ENCODE peak calls at places on chromosomes 7 and 10, in five cellular contexts. B, Z, W, O and R are unnamed samples.
A peak's percentile ranks its signal among the peaks of the same experiment; 100 is the strongest.

GRCh38 chr7:95907337-95907736 is 135.0 kb downstream of the DYNC1I1 start:
- DNase-seq in O (no peak), W (no peak), Z (no peak), B (no peak), R (no peak)

GRCh38 chr10:101124933-101125332 is 6.2 kb upstream of the TLX1 start:
- DNase-seq in B (no peak), Z (no peak), O (no peak), W (no peak), R (no peak)

GRCh38 chr7:90560730-90561129 is 35.4 kb upstream of the CDK14 start:
- DNase-seq in Z (no peak), O (peak; percentile 61), W (no peak), B (no peak), R (no peak)

GRCh38 chr10:103835121-103836045 is 20.0 kb downstream of the SH3PXD2A start:
- DNase-seq in Z (peak; percentile 57), O (peak; percentile 95), W (peak; percentile 87), B (peak; percentile 56), R (no peak)

GRCh38 chr10:118968482-118968881 is 61.0 kb upstream of the NANOS1 start:
- DNase-seq in B (no peak), Z (no peak), W (no peak), O (no peak), R (no peak)

GRCh38 chr7:128041203-128041602 is 10.0 kb upstream of the LRRC4 start:
- DNase-seq in O (peak; percentile 77), W (peak; percentile 76), B (no peak), Z (no peak), R (no peak)

GRCh38 chr10:11088709-11089108 is 71.0 kb downstream of the CELF2 start:
- DNase-seq in B (no peak), Z (no peak), O (no peak), W (no peak), R (no peak)

GRCh38 chr7:68963547-68963946 is 634.7 kb upstream of the AUTS2 start:
- DNase-seq in Z (no peak), W (peak; percentile 10), B (no peak), O (peak; percentile 71), R (no peak)

GRCh38 chr7:142349670-142350405 is 92.0 kb upstream of the PRSS58 start:
- DNase-seq in O (no peak), Z (no peak), W (no peak), B (no peak), R (no peak)

GRCh38 chr7:148400101-148400500 is 190.5 kb upstream of the C7orf33 start:
- DNase-seq in B (no peak), W (no peak), O (no peak), Z (no peak), R (no peak)

GRCh38 chr7:12322903-12323300 is 80.8 kb downstream of the VWDE start:
- DNase-seq in B (no peak), O (no peak), W (no peak), Z (no peak), R (peak; percentile 44)

GRCh38 chr7:40847921-40848320 is 713.1 kb downstream of the SUGCT start:
- DNase-seq in O (no peak), W (no peak), B (no peak), Z (no peak), R (no peak)

GRCh38 chr7:70354409-70355169 is 756.3 kb downstream of the AUTS2 start:
- DNase-seq in Z (no peak), O (no peak), B (no peak), W (no peak), R (no peak)
- H3K4me3 ChIP-seq in Z (no peak overlapping the region), O (no peak overlapping the region), B (no peak overlapping the region), W (no peak overlapping the region), R (no peak overlapping the region)

GRCh38 chr7:138515001-138515528 is 55.0 kb downstream of the TRIM24 start:
- DNase-seq in W (no peak), Z (no peak), O (no peak), B (peak; percentile 22), R (no peak)
- TF ChIP-seq CTCF in W (no peak), Z (no peak), O (no peak), B (no peak), R (no peak)

GRCh38 chr7:115816318-115816974 is 214.1 kb downstream of the TFEC start:
- DNase-seq in W (no peak), Z (no peak), O (no peak), B (no peak), R (no peak)

GRCh38 chr7:115812796-115813195 is 217.8 kb downstream of the TFEC start:
- DNase-seq in W (no peak), B (no peak), Z (no peak), O (no peak), R (no peak)
- H3K4me3 ChIP-seq in W (no peak overlapping the region), B (no peak overlapping the region), Z (no peak overlapping the region), O (no peak overlapping the region), R (no peak overlapping the region)

DNA sequence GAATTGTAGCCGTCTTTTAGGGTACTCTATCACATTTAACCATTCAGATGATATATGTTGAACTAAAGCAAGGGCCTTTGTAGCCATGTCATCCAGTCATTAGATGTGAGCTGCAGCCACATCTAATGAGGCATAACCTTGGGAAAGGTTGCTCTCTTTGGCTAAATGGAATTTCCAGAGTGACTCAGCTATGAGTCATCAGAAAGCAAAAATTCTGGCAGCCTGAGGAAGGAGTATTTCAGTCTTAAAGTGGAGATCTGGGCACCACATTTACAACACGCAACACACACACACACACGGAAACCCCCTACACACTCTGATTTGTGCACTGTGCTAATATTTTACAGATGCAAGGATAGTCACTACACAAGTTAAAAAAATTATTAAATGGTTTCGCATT is 176.9 kb upstream of the ZWINT start:
- DNase-seq in Z (no peak), B (no peak), O (peak; percentile 9), W (peak; percentile 27), R (no peak)
- TF ChIP-seq CTCF in Z (no peak), B (no peak), O (no peak), W (no peak), R (no peak)

GRCh38 chr10:33363112-33363511 is 28.6 kb upstream of the NRP1 start:
- DNase-seq in B (no peak), W (peak; percentile 39), O (no peak), Z (no peak), R (no peak)
- H3K4me3 ChIP-seq in B (no peak overlapping the region), W (no peak overlapping the region), O (no peak overlapping the region), Z (no peak overlapping the region), R (no peak overlapping the region)

GRCh38 chr7:37097276-37097675 is 351.4 kb downstream of the ELMO1 start:
- DNase-seq in W (no peak), O (no peak), B (no peak), Z (no peak), R (no peak)
- TF ChIP-seq CTCF in W (no peak), O (no peak), B (peak; percentile 66), Z (peak; percentile 23), R (peak; percentile 0)

GRCh38 chr7:155811895-155812761 is at the start of gene SHH:
- DNase-seq in Z (no peak), O (no peak), W (peak; percentile 33), B (no peak), R (no peak)
- H3K4me3 ChIP-seq in Z (peak within 1 kb of the TSS; percentile 11), O (peak within 1 kb of the TSS; percentile 40), W (peak within 1 kb of the TSS; percentile 45), B (no peak within 1 kb of the TSS), R (no peak within 1 kb of the TSS)

DNA sequence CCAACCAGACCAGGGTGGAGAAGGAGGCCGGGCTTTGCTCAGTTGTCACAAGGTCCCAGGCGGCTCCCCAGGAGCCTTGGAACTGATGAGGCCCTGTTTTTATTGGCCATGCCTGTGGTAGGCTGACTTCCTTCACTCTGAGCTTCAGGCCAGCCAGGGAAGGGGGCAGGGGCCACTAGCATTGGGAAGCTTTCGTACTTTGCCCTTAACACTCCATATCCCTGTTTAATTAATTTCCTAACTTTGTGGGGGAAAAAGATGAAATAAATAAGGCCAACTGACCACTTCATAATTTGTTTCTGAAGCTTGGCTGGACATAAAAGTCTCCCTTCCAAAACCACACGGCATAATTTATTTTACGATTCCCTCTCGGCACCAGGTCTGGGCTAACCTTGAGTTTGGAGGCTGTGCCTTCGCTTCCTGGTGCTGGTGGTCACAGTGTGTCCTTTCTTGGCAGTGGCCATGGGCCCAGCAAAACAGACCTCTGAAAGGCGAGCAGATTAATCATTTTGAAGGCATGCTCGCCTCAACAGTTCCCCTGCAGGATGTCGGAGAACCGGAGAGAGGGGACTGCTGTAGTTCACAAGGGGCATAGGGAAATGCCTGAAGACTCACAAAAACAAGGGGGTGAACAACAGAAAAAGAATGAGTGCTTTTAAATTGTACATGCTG is 965.9 kb downstream of the LRMDA start:
- DNase-seq in Z (no peak), O (no peak), B (no peak), W (no peak), R (no peak)
- TF ChIP-seq CTCF in Z (no peak), O (no peak), B (no peak), W (no peak), R (no peak)

DNA sequence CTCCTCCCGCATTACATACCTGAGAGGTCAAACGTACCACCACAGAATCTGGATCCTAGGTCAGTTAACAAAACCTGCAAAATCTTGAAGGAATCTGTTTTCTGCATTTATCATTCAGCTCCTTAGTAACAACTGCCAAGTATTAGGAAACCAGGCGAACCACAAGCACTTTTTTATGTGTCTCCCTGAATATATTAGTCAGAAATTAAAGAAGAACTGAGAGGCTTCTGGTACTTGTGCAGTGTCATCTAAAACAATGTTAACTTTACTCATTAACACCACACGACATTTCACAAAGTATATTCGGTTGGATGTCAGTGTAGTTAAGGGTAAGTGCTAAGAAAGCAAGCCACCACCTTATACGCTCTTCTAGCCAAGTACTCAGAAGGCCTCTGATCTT is 2.5 kb downstream of the CCDC6 start:
- DNase-seq in O (peak; percentile 41), Z (no peak), B (no peak), W (peak; percentile 22), R (no peak)
- H3K4me3 ChIP-seq in O (no peak overlapping the region), Z (peak overlapping the region; percentile 99), B (peak overlapping the region; percentile 100), W (no peak overlapping the region), R (no peak overlapping the region)

GRCh38 chr7:24980695-24981543 is 941 bp upstream of the OSBPL3 start:
- DNase-seq in O (peak; percentile 36), W (peak; percentile 36), Z (peak; percentile 52), B (peak; percentile 71), R (peak; percentile 75)

GRCh38 chr7:24979470-24979862 is 512 bp downstream of the OSBPL3 start:
- DNase-seq in B (peak; percentile 89), Z (peak; percentile 83), W (peak; percentile 72), O (peak; percentile 66), R (peak; percentile 92)

GRCh38 chr7:24981544-24981951 is 1.6 kb upstream of the OSBPL3 start:
- DNase-seq in O (peak; percentile 49), B (peak; percentile 27), W (peak; percentile 67), Z (peak; percentile 63), R (peak; percentile 77)

GRCh38 chr7:24979863-24980694 is at the start of gene OSBPL3:
- DNase-seq in O (peak; percentile 98), W (peak; percentile 95), B (peak; percentile 97), Z (peak; percentile 97), R (peak; percentile 97)

GRCh38 chr7:24982917-24983316 is 2.9 kb upstream of the OSBPL3 start:
- DNase-seq in W (no peak), Z (no peak), O (no peak), B (no peak), R (no peak)
- TF ChIP-seq CTCF in W (peak; percentile 38), Z (no peak), O (peak; percentile 35), B (peak; percentile 77), R (peak; percentile 13)